ENCODE peak calls at places on chromosomes 1 and 21, in four cellular contexts. B is fibroblast of lung, Z is heart left ventricle, H is breast epithelium. O is an unnamed sample.

GRCh38 chr1:55472784-55473183 is 257.6 kb upstream of the USP24 start:
- DNase-seq in B (peak), Z (no peak), H (peak), O (peak)

GRCh38 chr21:46319192-46319591 is 4.5 kb downstream of the C21orf58 start:
- DNase-seq in B (no peak), Z (no peak), H (no peak), O (no peak)

GRCh38 chr21:39051561-39051949 is 131.7 kb downstream of the PSMG1 start:
- DNase-seq in B (peak), Z (no peak), H (no peak), O (no peak)

GRCh38 chr1:17874665-17875064 is 119.5 kb downstream of the ACTL8 start:
- DNase-seq in B (peak), Z (no peak), H (no peak), O (peak)

GRCh38 chr1:231359113-231359512 is 21.0 kb downstream of the SPRTN start:
- DNase-seq in B (peak), Z (no peak), H (no peak), O (peak)

GRCh38 chr1:151513626-151514101 is 2.5 kb downstream of the CGN start:
- DNase-seq in B (no peak), Z (no peak), H (peak), O (no peak)

GRCh38 chr1:235491644-235492043 is 12.6 kb downstream of the B3GALNT2 start:
- DNase-seq in B (no peak), Z (no peak), H (no peak), O (no peak)

GRCh38 chr21:15686506-15686905 is 43.3 kb upstream of the USP25 start:
- DNase-seq in B (no peak), Z (no peak), H (no peak), O (no peak)

GRCh38 chr1:6272476-6273270 is 11.8 kb upstream of the GPR153 start:
- DNase-seq in B (peak), Z (no peak), H (no peak), O (no peak)

GRCh38 chr1:177659259-177659658 is 310.6 kb downstream of the SEC16B start:
- DNase-seq in B (no peak), Z (no peak), H (no peak), O (no peak)

GRCh38 chr1:8222789-8223188 is 95.1 kb upstream of the SLC45A1 start:
- DNase-seq in B (no peak), Z (no peak), H (no peak), O (no peak)

GRCh38 chr1:235673981-235674380 is 24.4 kb upstream of the GNG4 start:
- DNase-seq in B (no peak), Z (no peak), H (no peak), O (no peak)

GRCh38 chr1:42096565-42096964 is 56.6 kb upstream of the GUCA2B start:
- DNase-seq in B (no peak), Z (no peak), H (no peak), O (no peak)

GRCh38 chr1:115911298-115911697 is 65.0 kb upstream of the SLC22A15 start:
- DNase-seq in B (no peak), Z (no peak), H (no peak), O (no peak)

GRCh38 chr1:102045752-102046151 is 49.0 kb upstream of the OLFM3 start:
- DNase-seq in B (no peak), Z (no peak), H (no peak), O (no peak)

GRCh38 chr1:245541389-245541788 is 386.6 kb downstream of the KIF26B start:
- DNase-seq in B (peak), Z (no peak), H (no peak), O (no peak)

GRCh38 chr1:77126309-77126708 is 92.9 kb downstream of the PIGK start:
- DNase-seq in B (peak), Z (no peak), H (no peak), O (peak)

GRCh38 chr21:36747815-36748381 is 49.0 kb downstream of the SIM2 start:
- DNase-seq in B (peak), Z (peak), H (no peak), O (peak)

GRCh38 chr1:43660355-43660754 is 10.4 kb downstream of the KDM4A start:
- DNase-seq in B (no peak), Z (no peak), H (no peak), O (no peak)

GRCh38 chr21:45114072-45114471 is 39.7 kb downstream of the ADARB1 start:
- DNase-seq in B (no peak), Z (no peak), H (no peak), O (no peak)

GRCh38 chr1:117702654-117703053 is 96.8 kb downstream of the TENT5C start:
- DNase-seq in B (no peak), Z (no peak), H (no peak), O (no peak)

GRCh38 chr1:22888320-22889075 is 84.2 kb downstream of the LACTBL1 start:
- DNase-seq in B (peak), Z (no peak), H (no peak), O (peak)

GRCh38 chr1:154751690-154752089 is 118.4 kb downstream of the KCNN3 start:
- DNase-seq in B (peak), Z (no peak), H (no peak), O (peak)

GRCh38 chr21:39014751-39015150 is 168.5 kb downstream of the PSMG1 start:
- DNase-seq in B (peak), Z (no peak), H (no peak), O (peak)

GRCh38 chr1:20405893-20406604 is 80.0 kb downstream of the CAMK2N1 start:
- DNase-seq in B (peak), Z (no peak), H (no peak), O (peak)

GRCh38 chr1:165143437-165144065 is 213.0 kb downstream of the LMX1A start:
- DNase-seq in B (no peak), Z (no peak), H (no peak), O (no peak)

GRCh38 chr1:44576456-44577150 is 97.7 kb downstream of the TMEM53 start:
- DNase-seq in B (no peak), Z (no peak), H (no peak), O (peak)

GRCh38 chr1:207578796-207579435 is 66.0 kb upstream of the CR1L start:
- DNase-seq in B (no peak), Z (no peak), H (no peak), O (no peak)

GRCh38 chr1:225461533-225462428 is 33.9 kb upstream of the LBR start:
- DNase-seq in B (no peak), Z (no peak), H (no peak), O (no peak)

GRCh38 chr1:22139066-22139594 is 3.8 kb downstream of the WNT4 start:
- DNase-seq in B (no peak), Z (no peak), H (no peak), O (no peak)

GRCh38 chr1:68255301-68255700 is 23.0 kb upstream of the WLS start:
- DNase-seq in B (no peak), Z (no peak), H (no peak), O (peak)

GRCh38 chr1:116910379-116911165 is 856 bp downstream of the PTGFRN start:
- DNase-seq in B (peak), Z (peak), H (peak), O (no peak)

GRCh38 chr1:20476260-20477038 is 9.6 kb downstream of the CAMK2N1 start:
- DNase-seq in B (peak), Z (peak), H (peak), O (peak)

GRCh38 chr1:180912211-180912800 is 391 bp upstream of the KIAA1614 start:
- DNase-seq in B (peak), Z (no peak), H (no peak), O (peak)
- H3K4me3 ChIP-seq in B (peak), Z (peak), H (peak), O (peak)

GRCh38 chr1:200372095-200372884 is 37.5 kb downstream of the ZNF281 start:
- DNase-seq in B (peak), Z (no peak), H (no peak), O (peak)
- H3K4me3 ChIP-seq in B (no peak), Z (no peak), H (no peak), O (no peak)

GRCh38 chr1:90725961-90726715 is 9.0 kb upstream of the BARHL2 start:
- DNase-seq in B (no peak), Z (no peak), H (no peak), O (no peak)
- H3K4me3 ChIP-seq in B (peak), Z (peak), H (peak), O (no peak)

GRCh38 chr1:243269461-243269801 is 13.6 kb downstream of the SDCCAG8 start:
- DNase-seq in B (no peak), Z (no peak), H (no peak), O (peak)

GRCh38 chr1:243270097-243270864 is 14.4 kb downstream of the SDCCAG8 start:
- DNase-seq in B (no peak), Z (no peak), H (no peak), O (no peak)

GRCh38 chr1:243268284-243268653 is 12.4 kb downstream of the SDCCAG8 start:
- DNase-seq in B (peak), Z (no peak), H (no peak), O (peak)

GRCh38 chr1:243267346-243268283 is 11.8 kb downstream of the SDCCAG8 start:
- DNase-seq in B (no peak), Z (no peak), H (no peak), O (peak)

GRCh38 chr1:243268751-243269460 is 13.1 kb downstream of the SDCCAG8 start:
- DNase-seq in B (peak), Z (no peak), H (no peak), O (peak)
- H3K4me3 ChIP-seq in B (no peak), Z (peak), H (no peak), O (peak)

O was measured in cardiac fibroblast.